ENCODE peak calls at places on chromosome 11, in ten cellular contexts. L is brain microvascular endothelial cell; F is colonic mucosa; Y is stomach; V is pancreas; Q is MM.1S; J is GM23338; C is upper lobe of right lung; B is caudate nucleus; O is CD8-positive, alpha-beta T cell. Z is an unnamed sample.

GRCh38 chr11:128726464-128727139 is 32.7 kb downstream of the FLI1 start:
- DNase-seq in Y (no peak), V (no peak), B (no peak), C (no peak), F (no peak), L (no peak), O (peak; percentile 63), Q (peak; percentile 38), J (no peak), Z (no peak)

GRCh38 chr11:121553806-121554205 is 101.0 kb upstream of the SORL1-AS1 start:
- DNase-seq in J (no peak), C (no peak), Q (no peak), Y (peak; percentile 83), F (peak; percentile 86), V (peak; percentile 82), B (no peak), L (peak; percentile 16), O (no peak), Z (no peak)

GRCh38 chr11:1087961-1088926 is 13.6 kb downstream of the MUC2 start:
- DNase-seq in B (no peak), J (peak; percentile 64), V (no peak), O (no peak), Q (no peak), F (no peak), Y (no peak), C (peak; percentile 48), L (no peak), Z (no peak)

GRCh38 chr11:120023120-120023519 is 114.8 kb downstream of the TRIM29 start:
- DNase-seq in O (no peak), Y (no peak), V (no peak), L (no peak), Q (no peak), F (no peak), B (no peak), J (peak; percentile 62), C (no peak), Z (no peak)

GRCh38 chr11:10925149-10925926 is 67.5 kb upstream of the ZBED5 start:
- DNase-seq in F (no peak), L (no peak), Q (no peak), J (peak; percentile 41), V (no peak), Y (no peak), B (no peak), O (no peak), C (no peak), Z (no peak)

GRCh38 chr11:78562398-78562797 is 12.3 kb downstream of the NARS2 start:
- DNase-seq in Y (no peak), O (no peak), L (no peak), C (no peak), J (no peak), B (no peak), V (no peak), Q (no peak), F (no peak), Z (no peak)

GRCh38 chr11:18987454-18988231 is 48.4 kb upstream of the MRGPRX1 start:
- DNase-seq in O (no peak), L (peak; percentile 3), J (no peak), B (no peak), C (no peak), Y (no peak), F (no peak), Q (no peak), V (no peak), Z (no peak)

GRCh38 chr11:67268036-67268683 is 1.9 kb downstream of the GRK2 start:
- DNase-seq in Q (peak; percentile 31), C (peak; percentile 67), F (no peak), B (no peak), O (peak; percentile 71), V (no peak), Y (no peak), L (no peak), J (no peak), Z (no peak)

GRCh38 chr11:113263458-113264095 is 50.8 kb upstream of the TTC12 start:
- DNase-seq in Q (no peak), B (no peak), O (no peak), L (no peak), Y (no peak), J (no peak), C (no peak), F (no peak), V (no peak), Z (no peak)
- H3K27ac ChIP-seq in Q (no peak overlapping the region), B (no peak overlapping the region), O (no peak overlapping the region), L (no peak overlapping the region), Y (no peak overlapping the region), J (no peak overlapping the region), C (no peak overlapping the region), F (no peak overlapping the region), V (no peak overlapping the region), Z (no peak overlapping the region)

DNA sequence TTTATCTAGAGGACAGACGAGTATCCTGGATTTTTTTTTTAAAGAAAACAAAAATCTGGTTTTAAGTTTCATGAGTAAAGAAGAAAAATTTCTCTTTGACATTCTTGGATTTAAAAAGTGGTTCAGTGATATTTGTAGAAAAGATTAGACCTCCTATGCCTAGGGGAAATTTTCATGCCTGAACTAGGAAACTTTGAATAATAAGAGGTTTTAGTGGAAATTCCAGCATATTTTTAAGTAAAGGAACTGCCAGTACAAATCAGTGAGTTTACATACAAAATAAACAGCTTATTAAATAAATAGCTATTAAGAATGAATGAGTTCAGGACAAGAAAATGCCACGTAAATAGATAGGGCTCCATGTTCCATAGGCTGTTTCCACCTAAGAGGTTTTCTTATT is 17.5 kb downstream of the JAM3 start:
- DNase-seq in L (no peak), J (no peak), C (no peak), B (no peak), Q (no peak), O (no peak), F (no peak), V (no peak), Y (no peak), Z (no peak)
- H3K27ac ChIP-seq in L (no peak overlapping the region), J (no peak overlapping the region), C (no peak overlapping the region), B (no peak overlapping the region), Q (no peak overlapping the region), O (no peak overlapping the region), F (no peak overlapping the region), V (no peak overlapping the region), Y (no peak overlapping the region), Z (no peak overlapping the region)

DNA sequence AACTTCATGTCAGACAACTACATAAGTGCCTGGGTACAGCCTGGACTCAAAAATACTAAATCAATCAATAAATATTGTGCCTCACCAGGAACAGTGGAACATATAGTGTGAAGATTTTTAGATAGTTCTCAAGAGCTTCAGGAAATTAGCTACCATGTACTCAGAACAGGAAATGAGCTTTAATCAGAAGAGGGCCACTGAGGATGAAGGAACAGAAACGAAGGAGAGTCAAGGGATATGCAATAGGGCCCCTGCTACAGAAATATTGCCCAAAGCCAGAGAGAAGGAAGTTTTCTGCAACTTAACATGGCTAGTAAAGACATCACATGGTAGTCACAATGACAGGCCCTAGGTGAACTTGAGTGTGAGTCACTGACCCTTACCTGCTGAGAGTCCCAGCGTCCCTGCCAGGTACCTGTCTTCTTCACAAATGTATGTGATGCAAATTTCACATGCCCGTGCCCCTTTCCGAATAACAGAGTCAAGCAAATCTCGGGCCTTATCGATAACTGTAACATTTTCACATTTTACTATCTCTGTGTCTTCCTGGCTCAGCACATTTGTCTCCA is 25.2 kb upstream of the CARD16 start:
- DNase-seq in Y (no peak), J (no peak), V (no peak), C (no peak), L (no peak), F (no peak), O (no peak), B (no peak), Q (no peak), Z (no peak)
- H3K27ac ChIP-seq in Y (no peak overlapping the region), J (no peak overlapping the region), V (no peak overlapping the region), C (no peak overlapping the region), L (no peak overlapping the region), F (no peak overlapping the region), O (no peak overlapping the region), B (no peak overlapping the region), Q (no peak overlapping the region), Z (no peak overlapping the region)

GRCh38 chr11:111018571-111018970 is 227.0 kb upstream of the POU2AF2 start:
- DNase-seq in F (no peak), L (no peak), Q (no peak), B (no peak), C (no peak), V (no peak), J (no peak), Y (no peak), O (no peak), Z (no peak)

GRCh38 chr11:111019931-111020381 is 225.6 kb upstream of the POU2AF2 start:
- DNase-seq in B (no peak), V (no peak), J (no peak), Y (no peak), C (no peak), L (no peak), Q (no peak), O (no peak), F (no peak), Z (no peak)

GRCh38 chr11:111021131-111021530 is 224.4 kb upstream of the POU2AF2 start:
- DNase-seq in Q (no peak), J (peak; percentile 24), L (no peak), C (no peak), O (no peak), Y (no peak), B (no peak), F (no peak), V (no peak), Z (no peak)

GRCh38 chr11:111019449-111019848 is 226.1 kb upstream of the POU2AF2 start:
- DNase-seq in Q (no peak), J (no peak), C (no peak), V (no peak), O (no peak), Y (no peak), L (no peak), B (no peak), F (no peak), Z (no peak)
- H3K27ac ChIP-seq in Q (no peak overlapping the region), J (no peak overlapping the region), C (peak overlapping the region; percentile 60), V (no peak overlapping the region), O (no peak overlapping the region), Y (no peak overlapping the region), L (no peak overlapping the region), B (no peak overlapping the region), F (no peak overlapping the region), Z (no peak overlapping the region)

GRCh38 chr11:123163621-123164020 is 31.4 kb downstream of the CLMP start:
- DNase-seq in F (no peak), L (no peak), Q (no peak), C (no peak), O (no peak), J (no peak), Y (no peak), B (no peak), V (no peak), Z (no peak)
- H3K27ac ChIP-seq in F (no peak overlapping the region), L (no peak overlapping the region), Q (no peak overlapping the region), C (no peak overlapping the region), O (no peak overlapping the region), J (no peak overlapping the region), Y (no peak overlapping the region), B (no peak overlapping the region), V (no peak overlapping the region), Z (no peak overlapping the region)

Z was measured in substantia nigra.